ENCODE peak calls at places on chromosomes 13 and 19, in five cellular contexts. J, F, E, U and G are unnamed samples.

GRCh38 chr19:6772028-6772865 is at the start of gene VAV1:
- DNase-seq in J (no peak), F (no peak), E (peak), U (no peak), G (no peak)

GRCh38 chr13:77184455-77184854 is 142.4 kb downstream of the MYCBP2 start:
- DNase-seq in J (no peak), F (peak), E (no peak), U (no peak), G (no peak)

GRCh38 chr19:50817941-50818858 is 5.4 kb downstream of the KLK1 start:
- DNase-seq in J (peak), F (no peak), E (no peak), U (peak), G (no peak)

GRCh38 chr13:100365678-100366077 is 222.9 kb downstream of the GGACT start:
- DNase-seq in J (no peak), F (no peak), E (no peak), U (no peak), G (no peak)

GRCh38 chr19:5913739-5914357 is at the start of gene CAPS:
- DNase-seq in J (no peak), F (peak), E (peak), U (peak), G (no peak)

GRCh38 chr19:41433171-41433570 is 6.0 kb upstream of the B3GNT8 start:
- DNase-seq in J (no peak), F (no peak), E (no peak), U (no peak), G (no peak)

GRCh38 chr13:48853381-48854102 is 122.2 kb upstream of the FNDC3A start:
- DNase-seq in J (no peak), F (peak), E (no peak), U (peak), G (no peak)

GRCh38 chr13:32894589-32895001 is 121.6 kb upstream of the KL start:
- DNase-seq in J (no peak), F (peak), E (no peak), U (peak), G (no peak)

GRCh38 chr13:34358811-34359513 is 541.0 kb downstream of the RFC3 start:
- DNase-seq in J (no peak), F (peak), E (no peak), U (peak), G (no peak)

GRCh38 chr13:44413095-44413494 is 39.5 kb downstream of the SERP2 start:
- DNase-seq in J (no peak), F (no peak), E (no peak), U (no peak), G (no peak)

GRCh38 chr19:55345101-55345817 is 5.6 kb downstream of the KMT5C start:
- DNase-seq in J (no peak), F (no peak), E (no peak), U (no peak), G (no peak)

GRCh38 chr13:106899444-106899843 is 331.5 kb upstream of the ARGLU1 start:
- DNase-seq in J (no peak), F (no peak), E (no peak), U (no peak), G (no peak)

GRCh38 chr19:17629760-17630159 is 58.4 kb downstream of the UNC13A start:
- DNase-seq in J (no peak), F (no peak), E (no peak), U (no peak), G (no peak)

GRCh38 chr13:105159794-105160193 is 1375.7 kb downstream of the EFNB2 start:
- DNase-seq in J (peak), F (no peak), E (no peak), U (no peak), G (peak)

GRCh38 chr13:24199016-24199415 is 38.5 kb downstream of the SPATA13 start:
- DNase-seq in J (no peak), F (no peak), E (no peak), U (peak), G (no peak)

GRCh38 chr13:113589251-113589960 is 4.9 kb downstream of the TFDP1 start:
- DNase-seq in J (no peak), F (no peak), E (peak), U (no peak), G (no peak)

GRCh38 chr19:18317998-18318800 is 4.7 kb downstream of the LSM4 start:
- DNase-seq in J (no peak), F (no peak), E (peak), U (peak), G (no peak)

GRCh38 chr13:49220856-49221614 is 897 bp downstream of the MLNR start:
- DNase-seq in J (peak), F (no peak), E (no peak), U (peak), G (no peak)

GRCh38 chr19:30088567-30088966 is 146.5 kb downstream of the URI1 start:
- DNase-seq in J (no peak), F (no peak), E (no peak), U (no peak), G (no peak)

GRCh38 chr19:7550987-7551761 is 15.7 kb downstream of the PNPLA6 start:
- DNase-seq in J (peak), F (peak), E (peak), U (peak), G (peak)

GRCh38 chr19:43673702-43674629 is 4.0 kb upstream of the PLAUR start:
- DNase-seq in J (no peak), F (no peak), E (no peak), U (no peak), G (no peak)

GRCh38 chr19:42420055-42420544 is 7.1 kb downstream of the LIPE start:
- DNase-seq in J (peak), F (peak), E (peak), U (peak), G (no peak)

GRCh38 chr13:50994651-50995050 is 85.1 kb downstream of the RNASEH2B start:
- DNase-seq in J (peak), F (no peak), E (no peak), U (no peak), G (peak)

GRCh38 chr13:27605610-27606200 is 14.6 kb downstream of the LNX2 start:
- DNase-seq in J (no peak), F (no peak), E (no peak), U (no peak), G (no peak)

GRCh38 chr19:56538761-56539263 is at the start of gene ZFP28:
- DNase-seq in J (peak), F (no peak), E (no peak), U (peak), G (no peak)

GRCh38 chr13:94700536-94700935 is 11.8 kb downstream of the SOX21 start:
- DNase-seq in J (no peak), F (no peak), E (no peak), U (no peak), G (no peak)

GRCh38 chr19:45507864-45508680 is 793 bp downstream of the VASP start:
- DNase-seq in J (peak), F (peak), E (no peak), U (peak), G (no peak)

GRCh38 chr13:113748101-113748861 is 10.7 kb upstream of the TMEM255B start:
- DNase-seq in J (no peak), F (no peak), E (no peak), U (no peak), G (no peak)